ENCODE peak calls at places on chromosomes 16 and 17, in five cellular contexts. Z is upper lobe of left lung, O is heart left ventricle, U is transverse colon, H is Panc1. D is an unnamed sample.

GRCh38 chr16:77786448-77786847 is 1.9 kb upstream of the VAT1L start:
- DNase-seq in Z (no peak), O (no peak), U (no peak), H (no peak), D (no peak)

GRCh38 chr17:72512649-72513556 is 392.1 kb downstream of the SOX9 start:
- DNase-seq in Z (no peak), O (no peak), U (no peak), H (no peak), D (no peak)

GRCh38 chr16:9338068-9338467 is 246.6 kb downstream of the HAPSTR1 start:
- DNase-seq in Z (no peak), O (no peak), U (no peak), H (no peak), D (no peak)

GRCh38 chr17:77927777-77928518 is 30.6 kb upstream of the TNRC6C start:
- DNase-seq in Z (no peak), O (no peak), U (no peak), H (no peak), D (no peak)

GRCh38 chr17:82297804-82298537 is 19.4 kb downstream of the CD7 start:
- DNase-seq in Z (peak; percentile 95), O (peak; percentile 89), U (peak; percentile 92), H (peak; percentile 69), D (peak; percentile 92)

GRCh38 chr16:26027060-26027459 is 335.3 kb downstream of the HS3ST4 start:
- DNase-seq in Z (no peak), O (peak; percentile 8), U (no peak), H (no peak), D (no peak)

GRCh38 chr16:84638195-84638806 is 10.0 kb upstream of the KLHL36 start:
- DNase-seq in Z (no peak), O (no peak), U (no peak), H (no peak), D (no peak)

GRCh38 chr17:75345514-75346167 is 56.4 kb upstream of the SLC25A19 start:
- DNase-seq in Z (no peak), O (no peak), U (peak; percentile 37), H (no peak), D (no peak)

GRCh38 chr16:50096791-50097190 is 31.0 kb downstream of the HEATR3 start:
- DNase-seq in Z (no peak), O (no peak), U (no peak), H (no peak), D (no peak)

GRCh38 chr17:17859909-17860760 is 23.3 kb upstream of the SREBF1 start:
- DNase-seq in Z (no peak), O (peak; percentile 79), U (peak; percentile 68), H (no peak), D (peak; percentile 76)

GRCh38 chr17:2282297-2282873 is 21.2 kb downstream of the SMG6 start:
- DNase-seq in Z (no peak), O (no peak), U (no peak), H (no peak), D (peak; percentile 57)

GRCh38 chr16:30927789-30928378 is 4.5 kb downstream of the FBXL19 start:
- DNase-seq in Z (peak; percentile 86), O (peak; percentile 61), U (peak; percentile 41), H (no peak), D (peak; percentile 52)

GRCh38 chr17:49969134-49969759 is at the start of gene DLX4:
- DNase-seq in Z (peak; percentile 92), O (no peak), U (no peak), H (no peak), D (peak; percentile 23)

GRCh38 chr17:13825526-13826040 is 223.9 kb upstream of the HS3ST3A1 start:
- DNase-seq in Z (no peak), O (no peak), U (no peak), H (no peak), D (no peak)

GRCh38 chr16:81620796-81621195 is 158.3 kb upstream of the PLCG2 start:
- DNase-seq in Z (no peak), O (no peak), U (no peak), H (no peak), D (no peak)

GRCh38 chr17:77647531-77647930 is 311.0 kb upstream of the TNRC6C start:
- DNase-seq in Z (peak; percentile 44), O (no peak), U (no peak), H (no peak), D (no peak)

GRCh38 chr17:15247891-15248529 is 17.1 kb downstream of the PMP22 start:
- DNase-seq in Z (no peak), O (no peak), U (no peak), H (no peak), D (no peak)

DNA sequence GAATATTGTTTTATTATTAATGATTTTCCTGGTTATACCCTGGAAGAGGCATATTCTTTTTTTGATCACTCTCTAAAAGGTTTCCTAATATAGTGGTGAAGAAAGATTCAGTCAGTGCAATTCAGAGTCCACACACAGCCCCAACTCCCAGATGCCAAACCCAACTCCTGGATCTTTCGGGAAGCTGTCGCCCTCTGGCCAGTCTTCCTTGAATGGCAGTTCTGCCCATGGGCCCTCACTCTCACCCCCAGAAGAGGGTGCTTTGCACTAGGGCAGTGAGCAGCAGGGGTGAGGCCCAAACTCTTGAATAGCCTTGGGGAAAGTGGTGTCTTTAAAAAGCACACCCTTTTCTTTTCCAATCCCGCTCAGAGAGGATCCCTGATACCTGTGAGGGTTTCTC is 11.0 kb downstream of the KRT32 start:
- DNase-seq in Z (no peak), O (no peak), U (no peak), H (no peak), D (no peak)
- H3K4me3 ChIP-seq in Z (no peak overlapping the region), O (no peak overlapping the region), U (no peak overlapping the region), H (no peak overlapping the region), D (no peak overlapping the region)

GRCh38 chr16:72969146-72969545 is 78.8 kb downstream of the ZFHX3 start:
- DNase-seq in Z (no peak), O (no peak), U (no peak), H (no peak), D (no peak)
- H3K27ac ChIP-seq in Z (no peak overlapping the region), O (no peak overlapping the region), U (no peak overlapping the region), H (no peak overlapping the region), D (no peak overlapping the region)

DNA sequence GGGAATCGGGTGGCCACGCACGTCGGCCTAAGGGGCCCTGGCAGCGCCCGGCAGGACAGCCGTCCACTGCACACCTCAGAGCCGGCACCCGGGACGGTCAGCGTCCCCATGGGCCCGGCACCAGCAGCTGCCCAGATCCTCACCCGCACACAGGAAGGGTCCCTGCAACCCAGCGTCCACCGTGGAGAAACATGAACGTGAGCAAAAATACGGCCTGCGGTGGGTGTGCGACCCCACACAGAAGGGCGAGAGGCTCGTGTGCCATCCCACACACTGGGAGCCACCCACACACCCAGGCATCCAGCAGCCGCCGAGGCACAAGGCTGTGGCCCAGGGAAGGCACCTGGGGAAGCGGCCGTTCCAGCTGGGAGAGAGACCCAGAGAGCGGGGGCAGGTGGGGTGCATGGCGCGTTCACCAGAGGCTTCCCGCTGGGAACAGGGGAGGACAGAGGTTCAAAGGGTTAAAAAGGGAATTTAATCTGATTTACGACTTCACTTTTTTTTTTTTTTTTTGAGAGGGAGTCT is 6.4 kb downstream of the PIEZO1 start:
- DNase-seq in Z (peak; percentile 75), O (no peak), U (no peak), H (no peak), D (no peak)
- H3K4me1 ChIP-seq in Z (peaks cover 91% of the 10 kb centered on the region), O (peaks cover 36% of the 10 kb centered on the region), U (peaks cover 78% of the 10 kb centered on the region), H (peaks cover 65% of the 10 kb centered on the region), D (peaks cover 3% of the 10 kb centered on the region)

GRCh38 chr17:68600881-68601564 is at the start of gene FAM20A:
- DNase-seq in Z (peak; percentile 94), O (peak; percentile 53), U (peak; percentile 13), H (no peak), D (no peak)
- H3K4me3 ChIP-seq in Z (peak within 1 kb of the TSS; percentile 69), O (peak within 1 kb of the TSS; percentile 75), U (peak within 1 kb of the TSS; percentile 52), H (peak within 1 kb of the TSS; percentile 37), D (peak within 1 kb of the TSS; percentile 41)

GRCh38 chr16:23145608-23146007 is 3.6 kb downstream of the USP31 start:
- DNase-seq in Z (no peak), O (no peak), U (no peak), H (no peak), D (no peak)
- H3K27ac ChIP-seq in Z (no peak overlapping the region), O (no peak overlapping the region), U (no peak overlapping the region), H (peak overlapping the region; percentile 68), D (no peak overlapping the region)

GRCh38 chr17:44909681-44910144 is 5.6 kb downstream of the GFAP start:
- DNase-seq in Z (no peak), O (no peak), U (no peak), H (no peak), D (no peak)
- H3K4me1 ChIP-seq in Z (peaks cover 10% of the 10 kb centered on the region), O (no peaks in the 10 kb centered on the region), U (peaks cover 22% of the 10 kb centered on the region), H (no peaks in the 10 kb centered on the region), D (peaks cover 9% of the 10 kb centered on the region)

DNA sequence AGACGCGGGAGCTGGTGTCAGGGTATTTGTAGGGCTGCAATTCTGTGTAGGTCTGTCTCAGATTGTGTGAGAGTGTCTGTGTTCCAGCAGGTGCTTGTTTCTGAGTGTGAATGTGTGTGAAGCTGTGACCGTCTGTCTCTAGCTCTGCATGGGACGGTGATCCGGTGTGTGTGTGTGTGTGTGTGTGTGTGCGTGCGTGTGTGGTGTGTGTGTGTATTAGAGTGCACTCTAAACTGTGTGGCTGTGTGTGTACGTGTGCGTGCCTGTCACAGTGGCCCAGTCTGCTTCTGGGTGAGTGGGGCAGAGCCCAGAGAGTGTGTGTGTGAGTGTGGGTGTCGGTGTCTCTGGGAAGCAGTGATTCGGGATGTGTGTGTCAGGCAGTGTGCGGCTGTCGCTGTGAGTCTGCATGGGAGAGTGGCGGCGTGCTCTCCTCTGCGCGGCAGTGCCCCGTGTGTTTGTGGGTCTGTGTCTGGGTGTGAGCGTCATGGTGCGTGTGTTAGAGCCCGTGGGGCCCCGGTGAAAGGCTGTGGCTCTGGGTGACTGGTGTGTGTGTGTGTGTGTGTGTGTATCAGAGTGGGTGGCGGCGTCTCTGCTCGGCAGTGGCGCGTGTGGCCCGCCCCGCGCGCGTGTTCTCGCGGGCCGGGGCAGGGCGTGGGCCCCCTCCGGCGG is 434 bp upstream of the WSCD1 start:
- DNase-seq in Z (no peak), O (no peak), U (peak; percentile 20), H (no peak), D (peak; percentile 11)
- H3K4me3 ChIP-seq in Z (peak overlapping the region; percentile 53), O (peak overlapping the region; percentile 45), U (peak overlapping the region; percentile 28), H (peak overlapping the region; percentile 48), D (no peak overlapping the region)

GRCh38 chr16:69490707-69491324 is 66.4 kb downstream of the CYB5B start:
- DNase-seq in Z (no peak), O (no peak), U (no peak), H (no peak), D (no peak)
- H3K27ac ChIP-seq in Z (no peak overlapping the region), O (no peak overlapping the region), U (no peak overlapping the region), H (no peak overlapping the region), D (no peak overlapping the region)